ENCODE peak calls at places on chromosomes 2 and 18, in five cellular contexts. I is K562, L is A549, Z is endothelial cell of umbilical vein, F is HepG2. B is an unnamed sample.

GRCh38 chr2:96323849-96324248 is 1.3 kb upstream of the ITPRIPL1 start:
- DNase-seq in I (no peak), L (no peak), Z (no peak), F (no peak), B (no peak)

GRCh38 chr2:169716229-169716886 is 17.3 kb upstream of the KLHL23 start:
- DNase-seq in I (peak), L (no peak), Z (peak), F (no peak), B (no peak)

GRCh38 chr18:68960355-68960754 is 162.5 kb downstream of the CCDC102B start:
- DNase-seq in I (no peak), L (no peak), Z (no peak), F (no peak), B (no peak)

GRCh38 chr2:190121971-190122370 is 59.4 kb upstream of the MSTN start:
- DNase-seq in I (no peak), L (peak), Z (peak), F (peak), B (peak)

GRCh38 chr2:128354161-128354560 is 35.5 kb upstream of the HS6ST1 start:
- DNase-seq in I (no peak), L (no peak), Z (no peak), F (no peak), B (no peak)

GRCh38 chr2:88667219-88667618 is 24.3 kb upstream of the RPIA start:
- DNase-seq in I (no peak), L (no peak), Z (no peak), F (no peak), B (no peak)

GRCh38 chr2:173148520-173148919 is 72.9 kb downstream of the MAP3K20 start:
- DNase-seq in I (no peak), L (no peak), Z (no peak), F (no peak), B (no peak)

GRCh38 chr2:73640946-73641766 is 1.1 kb downstream of the NAT8 start:
- DNase-seq in I (no peak), L (no peak), Z (no peak), F (no peak), B (no peak)

GRCh38 chr2:68483011-68483410 is 15.6 kb downstream of the APLF start:
- DNase-seq in I (no peak), L (no peak), Z (no peak), F (no peak), B (no peak)

GRCh38 chr2:144514731-144515424 is 5.0 kb downstream of the ZEB2 start:
- DNase-seq in I (no peak), L (no peak), Z (peak), F (no peak), B (no peak)

GRCh38 chr2:39181297-39181696 is 60.4 kb upstream of the SOS1 start:
- DNase-seq in I (no peak), L (no peak), Z (no peak), F (peak), B (no peak)
- TF ChIP-seq MYC in I (no peak), L (no peak), Z (no peak), F (no peak), B (no peak)

GRCh38 chr2:37148325-37148724 is 8.5 kb downstream of the EIF2AK2 start:
- DNase-seq in I (no peak), L (no peak), Z (no peak), F (no peak), B (no peak)
- H3K4me3 ChIP-seq in I (no peak), L (no peak), Z (no peak), F (no peak), B (no peak)

DNA sequence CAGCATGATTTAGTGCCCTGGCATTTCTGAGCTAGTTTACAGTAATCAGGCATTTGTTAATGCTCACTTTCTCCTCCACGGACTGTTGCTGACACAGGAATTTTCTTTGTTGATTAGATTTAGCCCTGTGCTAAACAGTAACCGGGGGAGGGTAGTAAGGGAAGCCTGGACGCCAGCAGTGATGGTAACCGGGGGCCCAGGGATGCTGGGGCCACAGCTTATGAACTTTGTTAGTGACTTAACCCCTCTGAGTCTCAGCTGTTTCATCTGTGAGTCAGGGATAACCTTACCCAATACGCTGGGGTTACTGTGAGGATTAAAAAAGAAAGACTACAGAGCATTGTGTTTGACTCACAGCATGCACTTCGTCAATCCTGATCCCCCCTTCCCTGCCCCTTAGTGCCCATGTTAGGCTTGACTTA is 33.5 kb downstream of the KLHL29 start:
- DNase-seq in I (no peak), L (no peak), Z (no peak), F (no peak), B (no peak)
- TF ChIP-seq CTCF in I (no peak), L (no peak), Z (no peak), F (no peak), B (no peak)

DNA sequence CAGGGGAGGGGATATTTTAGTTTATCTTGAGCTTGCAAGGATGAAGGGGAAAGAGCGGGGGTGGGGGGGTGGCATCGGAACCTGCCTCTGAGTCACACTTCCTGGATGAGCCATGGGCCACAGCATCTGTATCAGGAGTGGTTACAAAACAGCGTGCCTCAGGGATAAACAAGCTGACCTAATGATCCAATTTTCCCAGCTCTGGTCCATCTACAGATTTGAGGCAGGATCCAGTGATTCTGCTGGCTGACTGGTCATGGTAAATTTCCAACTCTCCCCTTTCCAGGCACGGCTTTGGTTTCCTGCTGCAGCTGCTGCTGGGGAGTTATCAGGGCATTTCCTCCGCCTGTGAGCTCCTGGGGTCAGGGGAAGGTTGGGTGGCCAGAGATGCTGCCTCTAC is 4.8 kb upstream of the HPCAL1 start:
- DNase-seq in I (peak), L (peak), Z (peak), F (peak), B (peak)
- TF ChIP-seq MYC in I (no peak), L (no peak), Z (no peak), F (no peak), B (no peak)

B was measured in NB4.